ENCODE peak calls at places on chromosomes 6 and 20, in nine cellular contexts. One of them, this sample, is unnamed.

GRCh38 chr6:25413506-25413905 is 134.3 kb downstream of the CARMIL1 start:
- DNase-seq in astrocyte: peak
- DNase-seq in stimulated activated CD4-positive, alpha-beta T cell treated with anti-CD3 and anti-CD28 coated beads, Interleukin-15, amount 100 ng/mL, for 1 hour: no peak
- DNase-seq in activated CD4-positive, alpha-beta T cell treated with anti-CD3 and anti-CD28 coated beads for 1 hour: no peak
- DNase-seq in body of pancreas: no peak
- DNase-seq in A673: no peak
- DNase-seq in H9: no peak
- DNase-seq in astrocyte of the cerebellum: no peak
- DNase-seq in heart left ventricle: no peak
- DNase-seq in this sample: no peak

GRCh38 chr6:137471951-137472350 is 22.2 kb downstream of the OLIG3 start:
- DNase-seq in activated CD4-positive, alpha-beta T cell treated with anti-CD3 and anti-CD28 coated beads for 1 hour: no peak
- DNase-seq in astrocyte: no peak
- DNase-seq in A673: no peak
- DNase-seq in heart left ventricle: no peak
- DNase-seq in body of pancreas: no peak
- DNase-seq in astrocyte of the cerebellum: no peak
- DNase-seq in H9: no peak
- DNase-seq in stimulated activated CD4-positive, alpha-beta T cell treated with anti-CD3 and anti-CD28 coated beads, Interleukin-15, amount 100 ng/mL, for 1 hour: no peak
- DNase-seq in this sample: no peak

GRCh38 chr6:167341038-167341613 is 16.2 kb downstream of the TTLL2 start:
- DNase-seq in activated CD4-positive, alpha-beta T cell treated with anti-CD3 and anti-CD28 coated beads for 1 hour: no peak
- DNase-seq in heart left ventricle: no peak
- DNase-seq in astrocyte: no peak
- DNase-seq in H9: no peak
- DNase-seq in stimulated activated CD4-positive, alpha-beta T cell treated with anti-CD3 and anti-CD28 coated beads, Interleukin-15, amount 100 ng/mL, for 1 hour: no peak
- DNase-seq in A673: no peak
- DNase-seq in body of pancreas: no peak
- DNase-seq in astrocyte of the cerebellum: no peak
- DNase-seq in this sample: no peak

GRCh38 chr20:36251426-36251825 is 15.1 kb downstream of the AAR2 start:
- DNase-seq in astrocyte: no peak
- DNase-seq in A673: no peak
- DNase-seq in heart left ventricle: no peak
- DNase-seq in body of pancreas: no peak
- DNase-seq in H9: no peak
- DNase-seq in activated CD4-positive, alpha-beta T cell treated with anti-CD3 and anti-CD28 coated beads for 1 hour: no peak
- DNase-seq in stimulated activated CD4-positive, alpha-beta T cell treated with anti-CD3 and anti-CD28 coated beads, Interleukin-15, amount 100 ng/mL, for 1 hour: no peak
- DNase-seq in astrocyte of the cerebellum: no peak
- DNase-seq in this sample: no peak

GRCh38 chr20:50372770-50373088 is 137.5 kb upstream of the PTPN1 start:
- DNase-seq in stimulated activated CD4-positive, alpha-beta T cell treated with anti-CD3 and anti-CD28 coated beads, Interleukin-15, amount 100 ng/mL, for 1 hour: no peak
- DNase-seq in H9: no peak
- DNase-seq in astrocyte of the cerebellum: no peak
- DNase-seq in A673: no peak
- DNase-seq in heart left ventricle: no peak
- DNase-seq in body of pancreas: no peak
- DNase-seq in astrocyte: peak
- DNase-seq in activated CD4-positive, alpha-beta T cell treated with anti-CD3 and anti-CD28 coated beads for 1 hour: no peak
- DNase-seq in this sample: no peak

GRCh38 chr20:21505810-21506530 is 7.9 kb downstream of the NKX2-2 start:
- DNase-seq in H9: peak
- DNase-seq in activated CD4-positive, alpha-beta T cell treated with anti-CD3 and anti-CD28 coated beads for 1 hour: peak
- DNase-seq in A673: peak
- DNase-seq in heart left ventricle: peak
- DNase-seq in astrocyte of the cerebellum: no peak
- DNase-seq in body of pancreas: peak
- DNase-seq in stimulated activated CD4-positive, alpha-beta T cell treated with anti-CD3 and anti-CD28 coated beads, Interleukin-15, amount 100 ng/mL, for 1 hour: peak
- DNase-seq in astrocyte: peak
- DNase-seq in this sample: peak

GRCh38 chr6:84309336-84309735 is 81.9 kb upstream of the CEP162 start:
- DNase-seq in H9: no peak
- DNase-seq in heart left ventricle: no peak
- DNase-seq in body of pancreas: no peak
- DNase-seq in astrocyte of the cerebellum: no peak
- DNase-seq in astrocyte: no peak
- DNase-seq in activated CD4-positive, alpha-beta T cell treated with anti-CD3 and anti-CD28 coated beads for 1 hour: no peak
- DNase-seq in A673: no peak
- DNase-seq in stimulated activated CD4-positive, alpha-beta T cell treated with anti-CD3 and anti-CD28 coated beads, Interleukin-15, amount 100 ng/mL, for 1 hour: no peak
- DNase-seq in this sample: no peak

GRCh38 chr20:63167026-63167917 is 48.7 kb downstream of the YTHDF1 start:
- DNase-seq in activated CD4-positive, alpha-beta T cell treated with anti-CD3 and anti-CD28 coated beads for 1 hour: no peak
- DNase-seq in heart left ventricle: no peak
- DNase-seq in stimulated activated CD4-positive, alpha-beta T cell treated with anti-CD3 and anti-CD28 coated beads, Interleukin-15, amount 100 ng/mL, for 1 hour: no peak
- DNase-seq in body of pancreas: no peak
- DNase-seq in H9: peak
- DNase-seq in A673: no peak
- DNase-seq in astrocyte of the cerebellum: no peak
- DNase-seq in astrocyte: no peak
- DNase-seq in this sample: no peak

GRCh38 chr20:20102859-20103258 is 50.5 kb downstream of the CFAP61 start:
- DNase-seq in body of pancreas: no peak
- DNase-seq in astrocyte: no peak
- DNase-seq in A673: no peak
- DNase-seq in activated CD4-positive, alpha-beta T cell treated with anti-CD3 and anti-CD28 coated beads for 1 hour: no peak
- DNase-seq in H9: no peak
- DNase-seq in stimulated activated CD4-positive, alpha-beta T cell treated with anti-CD3 and anti-CD28 coated beads, Interleukin-15, amount 100 ng/mL, for 1 hour: no peak
- DNase-seq in astrocyte of the cerebellum: no peak
- DNase-seq in heart left ventricle: peak
- DNase-seq in this sample: no peak

GRCh38 chr6:143940011-143940597 is 68.0 kb downstream of the PLAGL1 start:
- DNase-seq in activated CD4-positive, alpha-beta T cell treated with anti-CD3 and anti-CD28 coated beads for 1 hour: peak
- DNase-seq in heart left ventricle: no peak
- DNase-seq in astrocyte: peak
- DNase-seq in A673: peak
- DNase-seq in stimulated activated CD4-positive, alpha-beta T cell treated with anti-CD3 and anti-CD28 coated beads, Interleukin-15, amount 100 ng/mL, for 1 hour: peak
- DNase-seq in H9: no peak
- DNase-seq in astrocyte of the cerebellum: peak
- DNase-seq in body of pancreas: peak
- DNase-seq in this sample: peak

GRCh38 chr6:13573669-13574110 is 711 bp upstream of the SIRT5 start:
- DNase-seq in A673: peak
- DNase-seq in activated CD4-positive, alpha-beta T cell treated with anti-CD3 and anti-CD28 coated beads for 1 hour: no peak
- DNase-seq in astrocyte: peak
- DNase-seq in stimulated activated CD4-positive, alpha-beta T cell treated with anti-CD3 and anti-CD28 coated beads, Interleukin-15, amount 100 ng/mL, for 1 hour: no peak
- DNase-seq in body of pancreas: peak
- DNase-seq in heart left ventricle: peak
- DNase-seq in astrocyte of the cerebellum: no peak
- DNase-seq in H9: peak
- DNase-seq in this sample: peak

GRCh38 chr20:35828434-35828833 is 56.6 kb downstream of the PHF20 start:
- DNase-seq in body of pancreas: peak
- DNase-seq in A673: no peak
- DNase-seq in astrocyte of the cerebellum: no peak
- DNase-seq in stimulated activated CD4-positive, alpha-beta T cell treated with anti-CD3 and anti-CD28 coated beads, Interleukin-15, amount 100 ng/mL, for 1 hour: no peak
- DNase-seq in activated CD4-positive, alpha-beta T cell treated with anti-CD3 and anti-CD28 coated beads for 1 hour: no peak
- DNase-seq in H9: no peak
- DNase-seq in astrocyte: no peak
- DNase-seq in heart left ventricle: peak
- DNase-seq in this sample: no peak